ENCODE peak calls at places on chromosomes 3 and 15, in five cellular contexts. W, G, X, U and B are unnamed samples.

GRCh38 chr3:194959217-194959616 is 273.5 kb downstream of the FAM43A start:
- DNase-seq in G (no peak), X (no peak), W (no peak), U (no peak), B (no peak)

GRCh38 chr15:40029979-40030893 is 8.7 kb downstream of the SRP14 start:
- DNase-seq in W (no peak), U (no peak), X (no peak), G (no peak), B (no peak)

GRCh38 chr15:38229700-38230099 is 22.9 kb upstream of the SPRED1 start:
- DNase-seq in G (no peak), X (no peak), U (no peak), W (no peak), B (no peak)

GRCh38 chr3:136464502-136464901 is 214.4 kb downstream of the PCCB start:
- DNase-seq in W (no peak), X (no peak), U (no peak), G (no peak), B (no peak)

GRCh38 chr15:78097667-78098066 is 5.3 kb downstream of the SH2D7 start:
- DNase-seq in G (no peak), W (no peak), X (no peak), U (no peak), B (peak; percentile 47)

GRCh38 chr3:98980915-98981596 is 79.6 kb upstream of the DCBLD2 start:
- DNase-seq in G (no peak), X (peak; percentile 98), W (no peak), U (no peak), B (no peak)

GRCh38 chr15:99437315-99438221 is 128.2 kb upstream of the MEF2A start:
- DNase-seq in U (no peak), X (no peak), G (peak; percentile 14), W (no peak), B (peak; percentile 64)

GRCh38 chr3:62332771-62333381 is 40.5 kb downstream of the FEZF2 start:
- DNase-seq in U (no peak), X (no peak), G (no peak), W (no peak), B (no peak)

GRCh38 chr3:157077565-157077991 is 82.4 kb downstream of the CCNL1 start:
- DNase-seq in U (no peak), X (peak; percentile 41), G (no peak), W (no peak), B (no peak)

GRCh38 chr3:146165370-146165769 is 4.4 kb upstream of the PLOD2 start:
- DNase-seq in X (peak; percentile 56), W (no peak), U (no peak), G (no peak), B (no peak)

GRCh38 chr3:142997330-142997729 is 4.0 kb upstream of the U2SURP start:
- DNase-seq in X (no peak), W (no peak), G (no peak), U (no peak), B (no peak)

GRCh38 chr15:61141497-61142125 is 87.5 kb downstream of the RORA start:
- DNase-seq in G (no peak), X (no peak), U (no peak), W (no peak), B (no peak)

GRCh38 chr3:59064276-59064675 is 14.5 kb upstream of the CFAP20DC start:
- DNase-seq in G (no peak), W (no peak), X (no peak), U (no peak), B (no peak)

GRCh38 chr3:33054100-33055097 is 42.5 kb downstream of the GLB1 start:
- DNase-seq in U (no peak), W (no peak), X (no peak), G (no peak), B (no peak)

GRCh38 chr3:34206996-34207395 is 408.6 kb downstream of the PDCD6IP start:
- DNase-seq in W (no peak), U (no peak), X (peak; percentile 77), G (no peak), B (no peak)

GRCh38 chr3:32821686-32822296 is 4.0 kb downstream of the TRIM71 start:
- DNase-seq in G (no peak), X (no peak), U (no peak), W (no peak), B (no peak)

GRCh38 chr15:83053151-83053550 is 13.9 kb downstream of the BTBD1 start:
- DNase-seq in U (no peak), W (no peak), G (no peak), X (peak; percentile 79), B (no peak)

GRCh38 chr15:86355798-86356197 is 276.1 kb downstream of the AGBL1 start:
- DNase-seq in X (no peak), G (no peak), U (no peak), W (no peak), B (no peak)

GRCh38 chr3:59133350-59133749 is 83.5 kb upstream of the CFAP20DC start:
- DNase-seq in G (no peak), W (no peak), U (no peak), X (no peak), B (no peak)

GRCh38 chr15:61084502-61084901 is 144.6 kb downstream of the RORA start:
- DNase-seq in G (no peak), X (no peak), W (no peak), U (no peak), B (no peak)

GRCh38 chr15:79358069-79358468 is 47.2 kb downstream of the TMED3 start:
- DNase-seq in X (no peak), G (no peak), U (no peak), W (no peak), B (no peak)